ENCODE peak calls at places on chromosome 18, in ten cellular contexts. One of them, this sample, is unnamed.
A peak's percentile ranks its signal among the peaks of the same experiment; 100 is the strongest.

GRCh38 chr18:53754154-53754553 is 470.3 kb downstream of the MBD2 start:
- DNase-seq in endodermal cell: no peak
- DNase-seq in testis: no peak
- DNase-seq in CD8-positive, alpha-beta T cell: no peak
- DNase-seq in uterus: no peak
- DNase-seq in left lung: no peak
- DNase-seq in A549: no peak
- DNase-seq in heart left ventricle: no peak
- DNase-seq in lung: no peak
- DNase-seq in GM23248: no peak
- DNase-seq in this sample: no peak

GRCh38 chr18:44716697-44717163 is 36.0 kb downstream of the SETBP1 start:
- DNase-seq in endodermal cell: no peak
- DNase-seq in testis: no peak
- DNase-seq in CD8-positive, alpha-beta T cell: no peak
- DNase-seq in uterus: no peak
- DNase-seq in left lung: no peak
- DNase-seq in A549: no peak
- DNase-seq in heart left ventricle: no peak
- DNase-seq in lung: no peak
- DNase-seq in GM23248: peak; percentile 28
- DNase-seq in this sample: no peak

GRCh38 chr18:56235061-56235772 is 403.2 kb downstream of the TXNL1 start:
- DNase-seq in endodermal cell: no peak
- DNase-seq in testis: no peak
- DNase-seq in CD8-positive, alpha-beta T cell: no peak
- DNase-seq in uterus: no peak
- DNase-seq in left lung: no peak
- DNase-seq in A549: no peak
- DNase-seq in heart left ventricle: no peak
- DNase-seq in lung: no peak
- DNase-seq in GM23248: no peak
- DNase-seq in this sample: no peak

GRCh38 chr18:49238433-49239042 is 221.9 kb downstream of the DYM start:
- DNase-seq in endodermal cell: peak; percentile 60
- DNase-seq in testis: no peak
- DNase-seq in CD8-positive, alpha-beta T cell: no peak
- DNase-seq in uterus: no peak
- DNase-seq in left lung: no peak
- DNase-seq in A549: no peak
- DNase-seq in heart left ventricle: no peak
- DNase-seq in lung: no peak
- DNase-seq in GM23248: peak; percentile 68
- DNase-seq in this sample: peak; percentile 3

GRCh38 chr18:5584751-5585417 is 41.1 kb upstream of the EPB41L3 start:
- DNase-seq in endodermal cell: no peak
- DNase-seq in testis: no peak
- DNase-seq in CD8-positive, alpha-beta T cell: no peak
- DNase-seq in uterus: no peak
- DNase-seq in left lung: no peak
- DNase-seq in A549: no peak
- DNase-seq in heart left ventricle: no peak
- DNase-seq in lung: no peak
- DNase-seq in GM23248: peak; percentile 80
- DNase-seq in this sample: no peak

GRCh38 chr18:25039781-25040180 is 312.2 kb downstream of the ZNF521 start:
- DNase-seq in endodermal cell: no peak
- DNase-seq in testis: no peak
- DNase-seq in CD8-positive, alpha-beta T cell: no peak
- DNase-seq in uterus: no peak
- DNase-seq in left lung: no peak
- DNase-seq in A549: no peak
- DNase-seq in heart left ventricle: no peak
- DNase-seq in lung: no peak
- DNase-seq in GM23248: no peak
- DNase-seq in this sample: no peak

GRCh38 chr18:61572871-61573270 is 239.6 kb downstream of the CDH20 start:
- DNase-seq in endodermal cell: no peak
- DNase-seq in testis: no peak
- DNase-seq in CD8-positive, alpha-beta T cell: no peak
- DNase-seq in uterus: no peak
- DNase-seq in left lung: no peak
- DNase-seq in A549: no peak
- DNase-seq in heart left ventricle: no peak
- DNase-seq in lung: no peak
- DNase-seq in GM23248: peak; percentile 16
- DNase-seq in this sample: no peak

GRCh38 chr18:41872206-41872605 is 82.8 kb upstream of the PIK3C3 start:
- DNase-seq in endodermal cell: no peak
- DNase-seq in testis: no peak
- DNase-seq in CD8-positive, alpha-beta T cell: no peak
- DNase-seq in uterus: no peak
- DNase-seq in left lung: no peak
- DNase-seq in A549: no peak
- DNase-seq in heart left ventricle: no peak
- DNase-seq in lung: no peak
- DNase-seq in GM23248: no peak
- DNase-seq in this sample: no peak

GRCh38 chr18:21826196-21826595 is 85.6 kb downstream of the MIB1 start:
- DNase-seq in endodermal cell: no peak
- DNase-seq in testis: no peak
- DNase-seq in CD8-positive, alpha-beta T cell: no peak
- DNase-seq in uterus: no peak
- DNase-seq in left lung: no peak
- DNase-seq in A549: no peak
- DNase-seq in heart left ventricle: no peak
- DNase-seq in lung: no peak
- DNase-seq in GM23248: peak; percentile 82
- DNase-seq in this sample: no peak

GRCh38 chr18:70781860-70782453 is 493.1 kb downstream of the SOCS6 start:
- DNase-seq in endodermal cell: peak; percentile 92
- DNase-seq in testis: peak; percentile 80
- DNase-seq in CD8-positive, alpha-beta T cell: peak; percentile 52
- DNase-seq in uterus: no peak
- DNase-seq in left lung: no peak
- DNase-seq in A549: peak; percentile 7
- DNase-seq in heart left ventricle: no peak
- DNase-seq in lung: peak; percentile 57
- DNase-seq in GM23248: peak; percentile 57
- DNase-seq in this sample: peak; percentile 12

GRCh38 chr18:11147962-11148654 is 1.3 kb downstream of the PIEZO2 start:
- DNase-seq in endodermal cell: peak; percentile 73
- DNase-seq in testis: no peak
- DNase-seq in CD8-positive, alpha-beta T cell: no peak
- DNase-seq in uterus: no peak
- DNase-seq in left lung: no peak
- DNase-seq in A549: no peak
- DNase-seq in heart left ventricle: peak; percentile 60
- DNase-seq in lung: no peak
- DNase-seq in GM23248: peak; percentile 22
- DNase-seq in this sample: no peak

GRCh38 chr18:11150271-11150615 is 874 bp upstream of the PIEZO2 start:
- DNase-seq in endodermal cell: peak; percentile 75
- DNase-seq in testis: no peak
- DNase-seq in CD8-positive, alpha-beta T cell: no peak
- DNase-seq in uterus: no peak
- DNase-seq in left lung: no peak
- DNase-seq in A549: no peak
- DNase-seq in heart left ventricle: no peak
- DNase-seq in lung: no peak
- DNase-seq in GM23248: no peak
- DNase-seq in this sample: no peak

GRCh38 chr18:11147371-11147860 is 2.0 kb downstream of the PIEZO2 start:
- DNase-seq in endodermal cell: peak; percentile 72
- DNase-seq in testis: no peak
- DNase-seq in CD8-positive, alpha-beta T cell: no peak
- DNase-seq in uterus: no peak
- DNase-seq in left lung: no peak
- DNase-seq in A549: no peak
- DNase-seq in heart left ventricle: no peak
- DNase-seq in lung: no peak
- DNase-seq in GM23248: no peak
- DNase-seq in this sample: no peak

GRCh38 chr18:11148655-11149440 is 521 bp downstream of the PIEZO2 start:
- DNase-seq in endodermal cell: peak; percentile 77
- DNase-seq in testis: no peak
- DNase-seq in CD8-positive, alpha-beta T cell: no peak
- DNase-seq in uterus: no peak
- DNase-seq in left lung: peak; percentile 75
- DNase-seq in A549: no peak
- DNase-seq in heart left ventricle: no peak
- DNase-seq in lung: no peak
- DNase-seq in GM23248: peak; percentile 35
- DNase-seq in this sample: no peak

GRCh38 chr18:11149441-11150270 is at the start of gene PIEZO2:
- DNase-seq in endodermal cell: peak; percentile 95
- DNase-seq in testis: peak; percentile 68
- DNase-seq in CD8-positive, alpha-beta T cell: no peak
- DNase-seq in uterus: no peak
- DNase-seq in left lung: peak; percentile 83
- DNase-seq in A549: peak; percentile 47
- DNase-seq in heart left ventricle: peak; percentile 67
- DNase-seq in lung: peak; percentile 51
- DNase-seq in GM23248: peak; percentile 57
- DNase-seq in this sample: peak; percentile 35
- H3K4me3 ChIP-seq in endodermal cell: peak within 1 kb of the TSS; percentile 79
- H3K4me3 ChIP-seq in testis: peak within 1 kb of the TSS; percentile 39
- H3K4me3 ChIP-seq in CD8-positive, alpha-beta T cell: no peak within 1 kb of the TSS
- H3K4me3 ChIP-seq in uterus: peak within 1 kb of the TSS; percentile 21
- H3K4me3 ChIP-seq in left lung: peak within 1 kb of the TSS; percentile 40
- H3K4me3 ChIP-seq in A549: peak within 1 kb of the TSS; percentile 50
- H3K4me3 ChIP-seq in heart left ventricle: peak within 1 kb of the TSS; percentile 32
- H3K4me3 ChIP-seq in lung: peak within 1 kb of the TSS; percentile 48
- H3K4me3 ChIP-seq in GM23248: peak within 1 kb of the TSS; percentile 67
- H3K4me3 ChIP-seq in this sample: no peak within 1 kb of the TSS

DNA sequence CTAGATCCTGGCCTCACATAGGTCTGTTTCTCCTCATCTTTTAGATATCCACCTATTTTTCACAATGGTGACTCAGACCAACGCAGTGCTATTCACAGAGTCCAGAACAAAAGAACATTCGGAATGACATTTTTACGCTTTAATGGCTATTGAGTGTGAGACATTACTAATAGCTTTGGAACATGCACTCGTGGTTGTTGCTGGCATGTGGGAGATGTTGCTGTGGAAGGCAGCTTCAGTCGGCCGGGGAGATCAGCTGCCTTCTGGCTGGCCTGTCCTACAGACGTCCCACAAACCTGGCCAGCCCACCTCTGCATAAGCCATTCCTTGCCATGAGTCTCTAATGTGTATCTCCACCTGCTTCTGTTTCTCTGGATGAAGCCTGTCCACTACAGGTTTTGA is 3.4 kb downstream of the MBP start:
- DNase-seq in endodermal cell: no peak
- DNase-seq in testis: no peak
- DNase-seq in CD8-positive, alpha-beta T cell: no peak
- DNase-seq in uterus: peak; percentile 75
- DNase-seq in left lung: no peak
- DNase-seq in A549: no peak
- DNase-seq in heart left ventricle: no peak
- DNase-seq in lung: no peak
- DNase-seq in GM23248: peak; percentile 92
- DNase-seq in this sample: peak; percentile 52
- H3K4me1 ChIP-seq in endodermal cell: no peaks in the 10 kb centered on the region
- H3K4me1 ChIP-seq in testis: peaks cover 16% of the 10 kb centered on the region
- H3K4me1 ChIP-seq in CD8-positive, alpha-beta T cell: peaks cover 78% of the 10 kb centered on the region
- H3K4me1 ChIP-seq in uterus: peaks cover 8% of the 10 kb centered on the region
- H3K4me1 ChIP-seq in left lung: peaks cover 6% of the 10 kb centered on the region
- H3K4me1 ChIP-seq in A549: peaks cover 62% of the 10 kb centered on the region
- H3K4me1 ChIP-seq in heart left ventricle: peaks cover 77% of the 10 kb centered on the region
- H3K4me1 ChIP-seq in lung: peaks cover 18% of the 10 kb centered on the region
- H3K4me1 ChIP-seq in GM23248: peaks cover 34% of the 10 kb centered on the region
- H3K4me1 ChIP-seq in this sample: peaks cover 61% of the 10 kb centered on the region

DNA sequence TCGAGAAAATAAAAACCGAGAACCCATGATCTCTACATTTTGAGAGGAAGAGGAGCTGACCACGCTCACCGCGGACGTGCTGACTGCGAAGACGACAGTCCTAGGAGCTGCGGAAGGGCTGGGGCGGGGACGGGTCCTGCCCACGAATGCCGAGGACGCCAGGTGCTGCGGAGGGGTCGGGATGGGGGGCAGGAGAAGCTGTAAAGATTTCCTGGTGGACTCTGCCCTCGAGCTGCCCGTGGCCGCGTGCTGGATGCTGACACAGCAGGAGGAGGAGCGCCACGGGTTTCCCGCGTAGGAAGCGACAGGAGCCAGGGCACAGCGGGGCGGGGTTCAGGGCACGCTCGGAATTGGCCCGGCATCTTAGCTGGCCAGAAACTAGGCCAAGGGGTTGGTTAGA is 22.2 kb downstream of the ZSCAN30 start:
- DNase-seq in endodermal cell: no peak
- DNase-seq in testis: peak; percentile 33
- DNase-seq in CD8-positive, alpha-beta T cell: no peak
- DNase-seq in uterus: no peak
- DNase-seq in left lung: peak; percentile 80
- DNase-seq in A549: no peak
- DNase-seq in heart left ventricle: peak; percentile 65
- DNase-seq in lung: no peak
- DNase-seq in GM23248: no peak
- DNase-seq in this sample: peak; percentile 38
- H3K4me3 ChIP-seq in endodermal cell: no peak overlapping the region
- H3K4me3 ChIP-seq in testis: peak overlapping the region; percentile 70
- H3K4me3 ChIP-seq in CD8-positive, alpha-beta T cell: peak overlapping the region; percentile 42
- H3K4me3 ChIP-seq in uterus: peak overlapping the region; percentile 80
- H3K4me3 ChIP-seq in left lung: peak overlapping the region; percentile 58
- H3K4me3 ChIP-seq in A549: no peak overlapping the region
- H3K4me3 ChIP-seq in heart left ventricle: peak overlapping the region; percentile 87
- H3K4me3 ChIP-seq in lung: peak overlapping the region; percentile 49
- H3K4me3 ChIP-seq in GM23248: peak overlapping the region; percentile 39
- H3K4me3 ChIP-seq in this sample: no peak overlapping the region

GRCh38 chr18:32768646-32769206 is 4.1 kb downstream of the KLHL14 start:
- DNase-seq in endodermal cell: no peak
- DNase-seq in testis: no peak
- DNase-seq in CD8-positive, alpha-beta T cell: no peak
- DNase-seq in uterus: no peak
- DNase-seq in left lung: no peak
- DNase-seq in A549: no peak
- DNase-seq in heart left ventricle: no peak
- DNase-seq in lung: no peak
- DNase-seq in GM23248: no peak
- DNase-seq in this sample: peak; percentile 57

GRCh38 chr18:32769242-32770180 is 3.3 kb downstream of the KLHL14 start:
- DNase-seq in endodermal cell: peak; percentile 83
- DNase-seq in testis: no peak
- DNase-seq in CD8-positive, alpha-beta T cell: no peak
- DNase-seq in uterus: no peak
- DNase-seq in left lung: peak; percentile 73
- DNase-seq in A549: no peak
- DNase-seq in heart left ventricle: no peak
- DNase-seq in lung: no peak
- DNase-seq in GM23248: no peak
- DNase-seq in this sample: peak; percentile 72

GRCh38 chr18:32770651-32771168 is 2.1 kb downstream of the KLHL14 start:
- DNase-seq in endodermal cell: peak; percentile 70
- DNase-seq in testis: no peak
- DNase-seq in CD8-positive, alpha-beta T cell: no peak
- DNase-seq in uterus: no peak
- DNase-seq in left lung: peak; percentile 69
- DNase-seq in A549: no peak
- DNase-seq in heart left ventricle: peak; percentile 49
- DNase-seq in lung: no peak
- DNase-seq in GM23248: no peak
- DNase-seq in this sample: peak; percentile 50

GRCh38 chr18:32771169-32771751 is 1.6 kb downstream of the KLHL14 start:
- DNase-seq in endodermal cell: peak; percentile 81
- DNase-seq in testis: no peak
- DNase-seq in CD8-positive, alpha-beta T cell: no peak
- DNase-seq in uterus: no peak
- DNase-seq in left lung: peak; percentile 51
- DNase-seq in A549: no peak
- DNase-seq in heart left ventricle: peak; percentile 60
- DNase-seq in lung: no peak
- DNase-seq in GM23248: no peak
- DNase-seq in this sample: peak; percentile 60

GRCh38 chr18:32770181-32770650 is 2.6 kb downstream of the KLHL14 start:
- DNase-seq in endodermal cell: no peak
- DNase-seq in testis: no peak
- DNase-seq in CD8-positive, alpha-beta T cell: no peak
- DNase-seq in uterus: peak; percentile 19
- DNase-seq in left lung: no peak
- DNase-seq in A549: no peak
- DNase-seq in heart left ventricle: peak; percentile 51
- DNase-seq in lung: no peak
- DNase-seq in GM23248: no peak
- DNase-seq in this sample: no peak
- H3K4me1 ChIP-seq in endodermal cell: no peaks in the 10 kb centered on the region
- H3K4me1 ChIP-seq in testis: peaks cover 9% of the 10 kb centered on the region
- H3K4me1 ChIP-seq in CD8-positive, alpha-beta T cell: no peaks in the 10 kb centered on the region
- H3K4me1 ChIP-seq in uterus: peaks cover 14% of the 10 kb centered on the region
- H3K4me1 ChIP-seq in left lung: peaks cover 3% of the 10 kb centered on the region
- H3K4me1 ChIP-seq in A549: no peaks in the 10 kb centered on the region
- H3K4me1 ChIP-seq in heart left ventricle: peaks cover 16% of the 10 kb centered on the region
- H3K4me1 ChIP-seq in lung: peaks cover 14% of the 10 kb centered on the region
- H3K4me1 ChIP-seq in GM23248: no peaks in the 10 kb centered on the region
- H3K4me1 ChIP-seq in this sample: peaks cover 26% of the 10 kb centered on the region